ENCODE peak calls at places on chromosomes 11 and 22, in eight cellular contexts. W is NCI-H2171; X is epithelial cell of esophagus; P is heart left ventricle; Q is fibroblast of lung; J is stimulated activated CD8-positive, alpha-beta memory T cell treated with anti-CD3 and anti-CD28 coated beads, Interleukin-4, amount 100 ng/mL, for 4 hours; T is hypothalamus; L is germinal center. B is an unnamed sample.

GRCh38 chr22:46090631-46091201 is 59.6 kb upstream of the PPARA start:
- DNase-seq in W (no peak), X (no peak), P (no peak), Q (no peak), J (no peak), T (no peak), L (no peak), B (no peak)

GRCh38 chr11:35190804-35191348 is 51.9 kb downstream of the CD44 start:
- DNase-seq in W (no peak), X (no peak), P (no peak), Q (peak), J (no peak), T (no peak), L (no peak), B (no peak)

GRCh38 chr22:49087163-49087562 is 740.5 kb downstream of the BRD1 start:
- DNase-seq in W (peak), X (no peak), P (no peak), Q (no peak), J (no peak), T (no peak), L (no peak), B (no peak)

GRCh38 chr22:33539902-33540751 is 380.1 kb downstream of the LARGE1 start:
- DNase-seq in W (no peak), X (no peak), P (peak), Q (peak), J (no peak), T (peak), L (no peak), B (no peak)

GRCh38 chr22:26035523-26035922 is 133.7 kb upstream of the SEZ6L start:
- DNase-seq in W (no peak), X (no peak), P (no peak), Q (no peak), J (no peak), T (no peak), L (no peak), B (no peak)

GRCh38 chr11:83105167-83105566 is 33.5 kb upstream of the RAB30 start:
- DNase-seq in W (no peak), X (no peak), P (no peak), Q (no peak), J (no peak), T (no peak), L (no peak), B (no peak)

GRCh38 chr22:40210814-40211213 is 33.1 kb downstream of the TNRC6B start:
- DNase-seq in W (no peak), X (no peak), P (no peak), Q (no peak), J (no peak), T (no peak), L (peak), B (no peak)

GRCh38 chr11:504053-504993 is 2.7 kb downstream of the RNH1 start:
- DNase-seq in W (no peak), X (peak), P (no peak), Q (peak), J (no peak), T (no peak), L (peak), B (peak)

GRCh38 chr11:75105462-75105925 is 8.8 kb upstream of the OR2AT4 start:
- DNase-seq in W (no peak), X (no peak), P (no peak), Q (no peak), J (no peak), T (no peak), L (no peak), B (no peak)

GRCh38 chr11:75142714-75143419 is 8.0 kb upstream of the SLCO2B1 start:
- DNase-seq in W (peak), X (peak), P (peak), Q (peak), J (peak), T (peak), L (peak), B (peak)

GRCh38 chr11:95968585-95968984 is 44.7 kb upstream of the MTMR2 start:
- DNase-seq in W (no peak), X (peak), P (no peak), Q (peak), J (no peak), T (no peak), L (no peak), B (no peak)

GRCh38 chr22:39664485-39665200 is 94.1 kb downstream of the CACNA1I start:
- DNase-seq in W (no peak), X (no peak), P (no peak), Q (no peak), J (peak), T (no peak), L (peak), B (no peak)

GRCh38 chr11:47183031-47183856 is 3.0 kb downstream of the PACSIN3 start:
- DNase-seq in W (no peak), X (no peak), P (no peak), Q (no peak), J (no peak), T (no peak), L (no peak), B (no peak)

GRCh38 chr22:46057206-46057605 is 80.2 kb upstream of the WNT7B start:
- DNase-seq in W (no peak), X (no peak), P (no peak), Q (peak), J (no peak), T (no peak), L (no peak), B (no peak)

GRCh38 chr22:49258107-49259010 is 569.3 kb downstream of the BRD1 start:
- DNase-seq in W (no peak), X (no peak), P (no peak), Q (no peak), J (no peak), T (no peak), L (no peak), B (no peak)

GRCh38 chr11:32479291-32479690 is 44.0 kb upstream of the WT1 start:
- DNase-seq in W (no peak), X (no peak), P (no peak), Q (no peak), J (no peak), T (no peak), L (no peak), B (no peak)

GRCh38 chr22:32717337-32718240 is 83.9 kb upstream of the TIMP3 start:
- DNase-seq in W (no peak), X (peak), P (no peak), Q (peak), J (no peak), T (no peak), L (no peak), B (no peak)

GRCh38 chr22:29635734-29636357 is 32.4 kb downstream of the NF2 start:
- DNase-seq in W (peak), X (peak), P (no peak), Q (peak), J (no peak), T (no peak), L (peak), B (peak)

GRCh38 chr11:11349870-11350325 is 3.2 kb downstream of the CSNK2A3 start:
- DNase-seq in W (no peak), X (peak), P (no peak), Q (peak), J (no peak), T (no peak), L (no peak), B (peak)

GRCh38 chr11:80146231-80146630 is 705.4 kb upstream of the TENM4 start:
- DNase-seq in W (no peak), X (peak), P (no peak), Q (no peak), J (no peak), T (no peak), L (no peak), B (peak)

GRCh38 chr11:111229604-111230003 is 15.9 kb upstream of the POU2AF2 start:
- DNase-seq in W (no peak), X (no peak), P (no peak), Q (no peak), J (no peak), T (no peak), L (no peak), B (no peak)

GRCh38 chr11:3685923-3686322 is 14.7 kb upstream of the CHRNA10 start:
- DNase-seq in W (no peak), X (no peak), P (no peak), Q (peak), J (no peak), T (no peak), L (no peak), B (no peak)

GRCh38 chr11:22387126-22387525 is 48.9 kb downstream of the SLC17A6 start:
- DNase-seq in W (no peak), X (no peak), P (no peak), Q (no peak), J (no peak), T (no peak), L (no peak), B (no peak)

GRCh38 chr11:95910638-95911368 is 13.1 kb downstream of the MTMR2 start:
- DNase-seq in W (no peak), X (no peak), P (no peak), Q (no peak), J (no peak), T (no peak), L (no peak), B (no peak)

GRCh38 chr11:29321293-29322132 is 695.3 kb downstream of the KCNA4 start:
- DNase-seq in W (no peak), X (peak), P (no peak), Q (peak), J (no peak), T (no peak), L (no peak), B (peak)

GRCh38 chr11:19091366-19091765 is 25.6 kb upstream of the ZDHHC13 start:
- DNase-seq in W (no peak), X (peak), P (no peak), Q (no peak), J (no peak), T (no peak), L (no peak), B (peak)

B was measured in NCI-H226.